ENCODE peak calls at places on chromosome 19, in four cellular contexts. One of them, this sample, is unnamed.

GRCh38 chr19:45306522-45307027 is 16.1 kb downstream of the CKM start:
- DNase-seq in activated naive CD8-positive, alpha-beta T cell treated with anti-CD3 and anti-CD28 coated beads for 36 hours: no peak
- DNase-seq in T-helper 17 cell: no peak
- DNase-seq in stimulated activated CD4-positive, alpha-beta T cell treated with anti-CD3 and anti-CD28 coated beads, Interleukin-15, amount 100 ng/mL, for 24 hours: no peak
- DNase-seq in this sample: no peak

GRCh38 chr19:48244289-48244688 is 11.4 kb downstream of the CARD8 start:
- DNase-seq in stimulated activated CD4-positive, alpha-beta T cell treated with anti-CD3 and anti-CD28 coated beads, Interleukin-15, amount 100 ng/mL, for 24 hours: peak; percentile 51
- DNase-seq in T-helper 17 cell: no peak
- DNase-seq in activated naive CD8-positive, alpha-beta T cell treated with anti-CD3 and anti-CD28 coated beads for 36 hours: no peak
- DNase-seq in this sample: peak; percentile 45

GRCh38 chr19:4755459-4755858 is 31.8 kb upstream of the DPP9 start:
- DNase-seq in activated naive CD8-positive, alpha-beta T cell treated with anti-CD3 and anti-CD28 coated beads for 36 hours: no peak
- DNase-seq in T-helper 17 cell: no peak
- DNase-seq in stimulated activated CD4-positive, alpha-beta T cell treated with anti-CD3 and anti-CD28 coated beads, Interleukin-15, amount 100 ng/mL, for 24 hours: no peak
- DNase-seq in this sample: no peak

GRCh38 chr19:30064776-30065494 is 122.9 kb downstream of the URI1 start:
- DNase-seq in stimulated activated CD4-positive, alpha-beta T cell treated with anti-CD3 and anti-CD28 coated beads, Interleukin-15, amount 100 ng/mL, for 24 hours: no peak
- DNase-seq in T-helper 17 cell: no peak
- DNase-seq in activated naive CD8-positive, alpha-beta T cell treated with anti-CD3 and anti-CD28 coated beads for 36 hours: no peak
- DNase-seq in this sample: no peak

GRCh38 chr19:6828698-6829633 is 56.5 kb downstream of the VAV1 start:
- DNase-seq in stimulated activated CD4-positive, alpha-beta T cell treated with anti-CD3 and anti-CD28 coated beads, Interleukin-15, amount 100 ng/mL, for 24 hours: peak; percentile 64
- DNase-seq in T-helper 17 cell: no peak
- DNase-seq in activated naive CD8-positive, alpha-beta T cell treated with anti-CD3 and anti-CD28 coated beads for 36 hours: peak; percentile 63
- DNase-seq in this sample: peak; percentile 66

GRCh38 chr19:41541990-41542584 is 33.9 kb upstream of the CEACAM21 start:
- DNase-seq in activated naive CD8-positive, alpha-beta T cell treated with anti-CD3 and anti-CD28 coated beads for 36 hours: peak; percentile 70
- DNase-seq in stimulated activated CD4-positive, alpha-beta T cell treated with anti-CD3 and anti-CD28 coated beads, Interleukin-15, amount 100 ng/mL, for 24 hours: peak; percentile 84
- DNase-seq in T-helper 17 cell: peak; percentile 56
- DNase-seq in this sample: peak; percentile 86

GRCh38 chr19:55406869-55407624 is 541 bp downstream of the UBE2S start:
- DNase-seq in T-helper 17 cell: no peak
- DNase-seq in activated naive CD8-positive, alpha-beta T cell treated with anti-CD3 and anti-CD28 coated beads for 36 hours: peak; percentile 41
- DNase-seq in stimulated activated CD4-positive, alpha-beta T cell treated with anti-CD3 and anti-CD28 coated beads, Interleukin-15, amount 100 ng/mL, for 24 hours: peak; percentile 56
- DNase-seq in this sample: no peak

GRCh38 chr19:5621311-5621944 is 1.1 kb downstream of the SAFB2 start:
- DNase-seq in T-helper 17 cell: no peak
- DNase-seq in activated naive CD8-positive, alpha-beta T cell treated with anti-CD3 and anti-CD28 coated beads for 36 hours: no peak
- DNase-seq in stimulated activated CD4-positive, alpha-beta T cell treated with anti-CD3 and anti-CD28 coated beads, Interleukin-15, amount 100 ng/mL, for 24 hours: no peak
- DNase-seq in this sample: no peak

GRCh38 chr19:10309423-10309822 is at the start of gene ZGLP1:
- DNase-seq in stimulated activated CD4-positive, alpha-beta T cell treated with anti-CD3 and anti-CD28 coated beads, Interleukin-15, amount 100 ng/mL, for 24 hours: no peak
- DNase-seq in activated naive CD8-positive, alpha-beta T cell treated with anti-CD3 and anti-CD28 coated beads for 36 hours: no peak
- DNase-seq in T-helper 17 cell: no peak
- DNase-seq in this sample: no peak

GRCh38 chr19:12647490-12648071 is 19.0 kb downstream of the MAN2B1 start:
- DNase-seq in activated naive CD8-positive, alpha-beta T cell treated with anti-CD3 and anti-CD28 coated beads for 36 hours: peak; percentile 57
- DNase-seq in T-helper 17 cell: no peak
- DNase-seq in stimulated activated CD4-positive, alpha-beta T cell treated with anti-CD3 and anti-CD28 coated beads, Interleukin-15, amount 100 ng/mL, for 24 hours: peak; percentile 54
- DNase-seq in this sample: no peak

GRCh38 chr19:16001481-16002312 is 52.9 kb downstream of the OR10H4 start:
- DNase-seq in T-helper 17 cell: no peak
- DNase-seq in stimulated activated CD4-positive, alpha-beta T cell treated with anti-CD3 and anti-CD28 coated beads, Interleukin-15, amount 100 ng/mL, for 24 hours: peak; percentile 53
- DNase-seq in activated naive CD8-positive, alpha-beta T cell treated with anti-CD3 and anti-CD28 coated beads for 36 hours: peak; percentile 51
- DNase-seq in this sample: peak; percentile 66

GRCh38 chr19:14198384-14199376 is 7.3 kb downstream of the ADGRL1 start:
- DNase-seq in T-helper 17 cell: no peak
- DNase-seq in activated naive CD8-positive, alpha-beta T cell treated with anti-CD3 and anti-CD28 coated beads for 36 hours: no peak
- DNase-seq in stimulated activated CD4-positive, alpha-beta T cell treated with anti-CD3 and anti-CD28 coated beads, Interleukin-15, amount 100 ng/mL, for 24 hours: no peak
- DNase-seq in this sample: no peak

GRCh38 chr19:3251229-3251628 is 26.8 kb downstream of the CELF5 start:
- DNase-seq in stimulated activated CD4-positive, alpha-beta T cell treated with anti-CD3 and anti-CD28 coated beads, Interleukin-15, amount 100 ng/mL, for 24 hours: no peak
- DNase-seq in activated naive CD8-positive, alpha-beta T cell treated with anti-CD3 and anti-CD28 coated beads for 36 hours: no peak
- DNase-seq in T-helper 17 cell: no peak
- DNase-seq in this sample: no peak

GRCh38 chr19:45852145-45852750 is 10.7 kb downstream of the SYMPK start:
- DNase-seq in stimulated activated CD4-positive, alpha-beta T cell treated with anti-CD3 and anti-CD28 coated beads, Interleukin-15, amount 100 ng/mL, for 24 hours: no peak
- DNase-seq in activated naive CD8-positive, alpha-beta T cell treated with anti-CD3 and anti-CD28 coated beads for 36 hours: no peak
- DNase-seq in T-helper 17 cell: no peak
- DNase-seq in this sample: no peak

GRCh38 chr19:38013913-38014575 is 107.0 kb downstream of the SIPA1L3 start:
- DNase-seq in activated naive CD8-positive, alpha-beta T cell treated with anti-CD3 and anti-CD28 coated beads for 36 hours: no peak
- DNase-seq in stimulated activated CD4-positive, alpha-beta T cell treated with anti-CD3 and anti-CD28 coated beads, Interleukin-15, amount 100 ng/mL, for 24 hours: no peak
- DNase-seq in T-helper 17 cell: no peak
- DNase-seq in this sample: no peak

GRCh38 chr19:566403-566802 is 6.0 kb upstream of the BSG start:
- DNase-seq in T-helper 17 cell: no peak
- DNase-seq in stimulated activated CD4-positive, alpha-beta T cell treated with anti-CD3 and anti-CD28 coated beads, Interleukin-15, amount 100 ng/mL, for 24 hours: no peak
- DNase-seq in activated naive CD8-positive, alpha-beta T cell treated with anti-CD3 and anti-CD28 coated beads for 36 hours: no peak
- DNase-seq in this sample: no peak

GRCh38 chr19:51572415-51572814 is 1.3 kb downstream of the ZNF175 start:
- DNase-seq in stimulated activated CD4-positive, alpha-beta T cell treated with anti-CD3 and anti-CD28 coated beads, Interleukin-15, amount 100 ng/mL, for 24 hours: no peak
- DNase-seq in T-helper 17 cell: no peak
- DNase-seq in activated naive CD8-positive, alpha-beta T cell treated with anti-CD3 and anti-CD28 coated beads for 36 hours: no peak
- DNase-seq in this sample: no peak

GRCh38 chr19:47021536-47022139 is 2.0 kb downstream of the NPAS1 start:
- DNase-seq in activated naive CD8-positive, alpha-beta T cell treated with anti-CD3 and anti-CD28 coated beads for 36 hours: no peak
- DNase-seq in T-helper 17 cell: no peak
- DNase-seq in stimulated activated CD4-positive, alpha-beta T cell treated with anti-CD3 and anti-CD28 coated beads, Interleukin-15, amount 100 ng/mL, for 24 hours: no peak
- DNase-seq in this sample: no peak

GRCh38 chr19:47723573-47723923 is 10.3 kb downstream of the EHD2 start:
- DNase-seq in stimulated activated CD4-positive, alpha-beta T cell treated with anti-CD3 and anti-CD28 coated beads, Interleukin-15, amount 100 ng/mL, for 24 hours: peak; percentile 23
- DNase-seq in T-helper 17 cell: no peak
- DNase-seq in activated naive CD8-positive, alpha-beta T cell treated with anti-CD3 and anti-CD28 coated beads for 36 hours: no peak
- DNase-seq in this sample: peak; percentile 40

GRCh38 chr19:7450243-7451223 is 38.3 kb downstream of the PEX11G start:
- DNase-seq in activated naive CD8-positive, alpha-beta T cell treated with anti-CD3 and anti-CD28 coated beads for 36 hours: no peak
- DNase-seq in T-helper 17 cell: no peak
- DNase-seq in stimulated activated CD4-positive, alpha-beta T cell treated with anti-CD3 and anti-CD28 coated beads, Interleukin-15, amount 100 ng/mL, for 24 hours: no peak
- DNase-seq in this sample: no peak

GRCh38 chr19:7650148-7650547 is 13.2 kb downstream of the STXBP2 start:
- DNase-seq in stimulated activated CD4-positive, alpha-beta T cell treated with anti-CD3 and anti-CD28 coated beads, Interleukin-15, amount 100 ng/mL, for 24 hours: no peak
- DNase-seq in activated naive CD8-positive, alpha-beta T cell treated with anti-CD3 and anti-CD28 coated beads for 36 hours: no peak
- DNase-seq in T-helper 17 cell: no peak
- DNase-seq in this sample: no peak

GRCh38 chr19:18232540-18233223 is 6.4 kb upstream of the PDE4C start:
- DNase-seq in stimulated activated CD4-positive, alpha-beta T cell treated with anti-CD3 and anti-CD28 coated beads, Interleukin-15, amount 100 ng/mL, for 24 hours: peak; percentile 22
- DNase-seq in activated naive CD8-positive, alpha-beta T cell treated with anti-CD3 and anti-CD28 coated beads for 36 hours: no peak
- DNase-seq in T-helper 17 cell: no peak
- DNase-seq in this sample: no peak

GRCh38 chr19:7083076-7083956 is 13.8 kb downstream of the ZNF557 start:
- DNase-seq in stimulated activated CD4-positive, alpha-beta T cell treated with anti-CD3 and anti-CD28 coated beads, Interleukin-15, amount 100 ng/mL, for 24 hours: no peak
- DNase-seq in activated naive CD8-positive, alpha-beta T cell treated with anti-CD3 and anti-CD28 coated beads for 36 hours: no peak
- DNase-seq in T-helper 17 cell: no peak
- DNase-seq in this sample: no peak

GRCh38 chr19:33811736-33812387 is 15.2 kb downstream of the KCTD15 start:
- DNase-seq in activated naive CD8-positive, alpha-beta T cell treated with anti-CD3 and anti-CD28 coated beads for 36 hours: no peak
- DNase-seq in stimulated activated CD4-positive, alpha-beta T cell treated with anti-CD3 and anti-CD28 coated beads, Interleukin-15, amount 100 ng/mL, for 24 hours: no peak
- DNase-seq in T-helper 17 cell: no peak
- DNase-seq in this sample: no peak

GRCh38 chr19:55481148-55482127 is 3.5 kb upstream of the NAT14 start:
- DNase-seq in activated naive CD8-positive, alpha-beta T cell treated with anti-CD3 and anti-CD28 coated beads for 36 hours: no peak
- DNase-seq in stimulated activated CD4-positive, alpha-beta T cell treated with anti-CD3 and anti-CD28 coated beads, Interleukin-15, amount 100 ng/mL, for 24 hours: no peak
- DNase-seq in T-helper 17 cell: no peak
- DNase-seq in this sample: no peak

GRCh38 chr19:33906578-33907335 is 110.1 kb downstream of the KCTD15 start:
- DNase-seq in T-helper 17 cell: no peak
- DNase-seq in stimulated activated CD4-positive, alpha-beta T cell treated with anti-CD3 and anti-CD28 coated beads, Interleukin-15, amount 100 ng/mL, for 24 hours: peak; percentile 2
- DNase-seq in activated naive CD8-positive, alpha-beta T cell treated with anti-CD3 and anti-CD28 coated beads for 36 hours: no peak
- DNase-seq in this sample: no peak